ENCODE peak calls at places on chromosomes 1 and 21, in nine cellular contexts. W is fibroblast of lung, Q is hepatocyte, Y is mammary epithelial cell, J is MM.1S, R is astrocyte, K is PC-3, M is GM23248, D is PC-9. I is an unnamed sample.
A peak's percentile ranks its signal among the peaks of the same experiment; 100 is the strongest.

GRCh38 chr1:248884632-248885295 is 21.3 kb upstream of the PGBD2 start:
- DNase-seq in Y (no peak), D (no peak), J (no peak), Q (no peak), R (peak; percentile 73), W (no peak), K (no peak), M (no peak), I (no peak)

GRCh38 chr1:185694081-185694480 is 40.1 kb upstream of the HMCN1 start:
- DNase-seq in M (no peak), R (no peak), Q (peak; percentile 7), D (no peak), K (no peak), J (peak; percentile 84), Y (no peak), W (peak; percentile 4), I (no peak)

GRCh38 chr21:34181418-34181817 is 108.0 kb downstream of the MRPS6 start:
- DNase-seq in Y (no peak), D (no peak), M (no peak), W (no peak), Q (no peak), R (no peak), K (no peak), J (no peak), I (no peak)

GRCh38 chr1:172322219-172323061 is 98.0 kb upstream of the C1orf105 start:
- DNase-seq in M (peak; percentile 89), Y (peak; percentile 67), K (peak; percentile 97), R (peak; percentile 96), Q (peak; percentile 56), D (no peak), W (peak; percentile 88), J (peak; percentile 1), I (no peak)

GRCh38 chr1:7704214-7705047 is 66.7 kb upstream of the VAMP3 start:
- DNase-seq in K (peak; percentile 74), Q (peak; percentile 97), Y (peak; percentile 88), W (peak; percentile 78), D (no peak), J (no peak), R (peak; percentile 70), M (peak; percentile 94), I (peak; percentile 25)

GRCh38 chr1:63835075-63835633 is 61.3 kb downstream of the ROR1 start:
- DNase-seq in R (no peak), J (no peak), Q (no peak), D (no peak), Y (peak; percentile 47), M (peak; percentile 22), K (peak; percentile 85), W (no peak), I (no peak)

GRCh38 chr1:179591592-179592580 is at the start of gene TDRD5:
- DNase-seq in W (no peak), J (no peak), D (no peak), Y (no peak), R (no peak), Q (no peak), M (no peak), K (no peak), I (no peak)

GRCh38 chr1:230709619-230710542 is 4.0 kb downstream of the AGT start:
- DNase-seq in W (no peak), M (no peak), Q (no peak), K (no peak), Y (no peak), D (no peak), R (no peak), J (no peak), I (no peak)

GRCh38 chr1:32886012-32886827 is at the start of gene HPCA:
- DNase-seq in W (peak; percentile 43), M (peak; percentile 81), Q (peak; percentile 92), J (peak; percentile 28), K (peak; percentile 51), Y (peak; percentile 41), R (no peak), D (no peak), I (no peak)

GRCh38 chr1:180234369-180235076 is 4.5 kb downstream of the LHX4 start:
- DNase-seq in M (no peak), R (no peak), Y (no peak), D (no peak), W (no peak), J (no peak), Q (no peak), K (no peak), I (no peak)

DNA sequence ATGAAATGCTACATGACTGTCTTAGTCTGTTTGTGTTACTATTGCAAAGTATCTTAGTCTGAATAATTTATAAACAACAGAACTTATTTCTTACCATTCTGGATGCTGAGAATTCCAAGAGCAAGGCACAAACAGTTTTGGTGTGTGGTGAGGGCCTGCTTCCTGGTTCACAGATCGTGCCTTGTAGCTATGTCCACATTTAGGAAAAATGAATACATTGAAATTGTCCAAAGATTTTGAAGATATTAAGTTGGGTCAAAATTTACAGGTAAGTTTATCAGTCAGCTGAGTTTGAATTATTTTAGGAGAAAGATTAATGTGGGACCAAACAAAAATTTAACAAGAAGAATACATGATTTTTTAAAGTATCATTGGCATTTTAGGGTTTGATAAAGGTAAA is 293.5 kb downstream of the LTN1 start:
- DNase-seq in K (no peak), W (no peak), Q (no peak), M (no peak), J (no peak), D (no peak), R (no peak), Y (no peak), I (no peak)
- H3K27me3 ChIP-seq in K (no peaks in the 10 kb centered on the region), W (no peaks in the 10 kb centered on the region), Q (no peaks in the 10 kb centered on the region), M (no peaks in the 10 kb centered on the region), J (no peaks in the 10 kb centered on the region), D (no peaks in the 10 kb centered on the region), R (no peaks in the 10 kb centered on the region), Y (no peaks in the 10 kb centered on the region), I (no peaks in the 10 kb centered on the region)

GRCh38 chr1:67830928-67831596 is 2.2 kb downstream of the GNG12 start:
- DNase-seq in R (no peak), Q (no peak), K (peak; percentile 29), D (no peak), W (peak; percentile 28), Y (peak; percentile 7), M (peak; percentile 33), J (no peak), I (no peak)
- TF ChIP-seq EZH2 in R (no peak), Q (no peak), K (no peak), D (no peak), W (no peak), Y (no peak), M (no peak), J (no peak), I (no peak)

DNA sequence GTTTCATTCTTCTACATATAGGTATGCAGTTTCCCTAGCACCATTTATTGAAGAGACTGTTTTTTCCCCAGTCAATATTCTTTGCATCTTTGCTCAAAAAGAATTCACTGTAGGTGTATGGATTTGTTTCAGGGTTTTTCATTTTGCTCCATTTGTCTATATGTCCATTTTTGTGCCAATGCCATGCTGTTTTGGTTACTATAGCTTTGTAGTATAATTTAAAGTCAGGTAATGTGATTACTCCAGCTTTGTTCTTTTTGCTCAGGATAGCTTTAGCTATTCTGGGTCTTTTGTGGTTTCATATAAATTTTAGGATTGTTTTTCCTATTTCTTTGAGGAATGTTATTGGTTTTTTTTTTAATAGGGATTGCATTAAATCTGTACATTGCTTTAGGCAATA is 15.9 kb upstream of the SMAP2 start:
- DNase-seq in J (no peak), D (no peak), M (no peak), K (no peak), Q (no peak), R (no peak), W (no peak), Y (no peak), I (no peak)
- H3K27me3 ChIP-seq in J (no peaks in the 10 kb centered on the region), D (no peaks in the 10 kb centered on the region), M (no peaks in the 10 kb centered on the region), K (no peaks in the 10 kb centered on the region), Q (no peaks in the 10 kb centered on the region), R (no peaks in the 10 kb centered on the region), W (peaks cover 2% of the 10 kb centered on the region), Y (no peaks in the 10 kb centered on the region), I (no peaks in the 10 kb centered on the region)

DNA sequence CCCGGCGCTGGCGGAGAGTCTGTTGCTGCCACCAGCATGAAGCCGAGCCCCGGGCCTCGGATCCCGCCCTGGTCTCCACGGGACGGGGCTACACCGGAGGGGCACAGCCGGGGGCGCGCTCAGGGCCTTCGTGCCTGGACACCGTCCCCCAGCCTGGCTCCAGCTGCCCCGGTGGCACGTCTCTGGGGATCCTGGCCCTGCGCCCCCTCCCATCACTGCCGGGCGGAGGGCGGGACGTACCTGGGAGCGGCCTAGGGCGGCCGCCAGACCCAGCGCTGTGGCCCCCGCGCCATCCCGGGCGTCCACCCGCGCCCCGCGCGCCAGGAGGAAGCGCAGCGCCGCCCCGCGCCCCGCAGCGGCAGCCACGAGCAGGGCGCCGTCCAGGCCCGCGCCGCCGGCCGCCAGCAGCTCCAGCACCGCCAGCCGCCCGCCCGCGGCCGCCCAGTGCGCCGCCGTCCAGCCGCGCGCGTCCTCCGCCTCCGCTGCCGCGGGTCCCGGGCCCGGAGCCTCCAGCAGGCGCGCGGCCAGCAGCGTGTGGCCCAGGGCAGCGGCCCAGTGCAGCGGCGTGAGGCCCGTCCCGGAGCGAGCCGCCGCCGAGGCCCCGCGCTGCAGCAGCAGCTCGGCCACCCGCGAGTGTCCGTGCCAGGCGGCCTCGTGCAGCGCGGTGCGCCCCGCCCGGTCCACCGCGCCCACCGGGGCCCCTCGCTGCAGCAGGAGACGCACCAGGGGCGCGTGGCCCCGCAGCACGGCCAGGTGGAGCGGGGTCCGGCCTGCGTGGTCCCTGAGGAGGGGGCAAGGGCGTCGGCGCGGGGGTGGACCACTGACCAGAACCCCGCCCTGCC is 1.0 kb downstream of the ANKRD65 start:
- DNase-seq in Y (no peak), W (no peak), K (no peak), R (no peak), J (no peak), D (no peak), M (peak; percentile 65), Q (no peak), I (no peak)
- TF ChIP-seq EZH2 in Y (no peak), W (no peak), K (no peak), R (no peak), J (no peak), D (no peak), M (no peak), Q (no peak), I (no peak)

GRCh38 chr1:223725578-223725977 is 13.2 kb downstream of the CAPN2 start:
- DNase-seq in R (no peak), M (no peak), K (no peak), D (no peak), J (no peak), Q (no peak), W (no peak), Y (no peak), I (no peak)
- H3K27me3 ChIP-seq in R (no peaks in the 10 kb centered on the region), M (no peaks in the 10 kb centered on the region), K (no peaks in the 10 kb centered on the region), D (no peaks in the 10 kb centered on the region), J (no peaks in the 10 kb centered on the region), Q (no peaks in the 10 kb centered on the region), W (no peaks in the 10 kb centered on the region), Y (no peaks in the 10 kb centered on the region), I (no peaks in the 10 kb centered on the region)

GRCh38 chr1:90713741-90714509 is 3.2 kb downstream of the BARHL2 start:
- DNase-seq in M (no peak), K (no peak), Y (no peak), Q (no peak), R (no peak), W (no peak), D (no peak), J (no peak), I (no peak)
- TF ChIP-seq EZH2 in M (peak; percentile 26), K (no peak), Y (no peak), Q (peak; percentile 49), R (peak; percentile 24), W (no peak), D (no peak), J (no peak), I (no peak)

GRCh38 chr1:18936471-18936813 is 20.0 kb downstream of the IFFO2 start:
- DNase-seq in W (no peak), J (no peak), Y (no peak), K (peak; percentile 33), M (no peak), R (no peak), Q (no peak), D (no peak), I (no peak)
- H3K27me3 ChIP-seq in W (no peaks in the 10 kb centered on the region), J (no peaks in the 10 kb centered on the region), Y (no peaks in the 10 kb centered on the region), K (no peaks in the 10 kb centered on the region), M (no peaks in the 10 kb centered on the region), R (no peaks in the 10 kb centered on the region), Q (no peaks in the 10 kb centered on the region), D (no peaks in the 10 kb centered on the region), I (no peaks in the 10 kb centered on the region)

I was measured in keratinocyte.